ENCODE peak calls at places on chromosomes 1 and 21, in five cellular contexts. X, N, H, Z and O are unnamed samples.

GRCh38 chr1:59317343-59317742 is 20.4 kb downstream of the FGGY start:
- DNase-seq in H (no peak), N (no peak), X (no peak), Z (no peak), O (no peak)

GRCh38 chr1:226741009-226741408 is 1.9 kb upstream of the ITPKB start:
- DNase-seq in Z (no peak), H (no peak), N (no peak), X (no peak), O (no peak)

GRCh38 chr1:89929467-89930063 is 65.3 kb upstream of the ZNF326 start:
- DNase-seq in Z (no peak), X (no peak), N (no peak), H (no peak), O (no peak)

GRCh38 chr1:1777950-1778826 is at the start of gene NADK:
- DNase-seq in Z (no peak), H (no peak), X (peak; percentile 25), N (no peak), O (peak; percentile 59)

GRCh38 chr1:37575692-37576091 is 19.0 kb downstream of the DNALI1 start:
- DNase-seq in Z (no peak), N (no peak), H (no peak), X (peak; percentile 56), O (no peak)

GRCh38 chr1:179786815-179787736 is 44.0 kb downstream of the FAM163A start:
- DNase-seq in N (no peak), H (no peak), Z (no peak), X (no peak), O (no peak)

GRCh38 chr1:173616859-173617258 is 14.0 kb upstream of the SLC9C2 start:
- DNase-seq in X (no peak), N (no peak), Z (no peak), H (no peak), O (no peak)

GRCh38 chr1:185338719-185339622 is 21.9 kb upstream of the IVNS1ABP start:
- DNase-seq in Z (peak; percentile 63), N (no peak), H (no peak), X (no peak), O (no peak)

GRCh38 chr1:43454270-43455011 is 710 bp upstream of the HYI start:
- DNase-seq in X (peak; percentile 68), H (peak; percentile 60), N (peak; percentile 76), Z (no peak), O (peak; percentile 63)

GRCh38 chr1:33435096-33435820 is 4.4 kb upstream of the PHC2 start:
- DNase-seq in H (no peak), N (no peak), X (peak; percentile 55), Z (no peak), O (no peak)

GRCh38 chr1:21270086-21270689 is 20.1 kb downstream of the ECE1 start:
- DNase-seq in H (no peak), N (peak; percentile 71), Z (peak; percentile 58), X (peak; percentile 51), O (peak; percentile 44)

GRCh38 chr1:156838972-156839371 is 19.9 kb downstream of the INSRR start:
- DNase-seq in X (no peak), Z (no peak), H (no peak), N (no peak), O (no peak)

GRCh38 chr1:145942891-145943290 is 14.9 kb downstream of the LIX1L start:
- DNase-seq in X (no peak), H (no peak), N (no peak), Z (no peak), O (no peak)

GRCh38 chr1:215749423-215749822 is 182.3 kb downstream of the KCTD3 start:
- DNase-seq in X (peak; percentile 84), H (peak; percentile 16), Z (no peak), N (no peak), O (no peak)

GRCh38 chr1:84960371-84960770 is 36.5 kb downstream of the MCOLN2 start:
- DNase-seq in Z (peak; percentile 30), N (no peak), X (peak; percentile 52), H (no peak), O (no peak)

GRCh38 chr1:10339815-10340214 is 59.0 kb upstream of the PGD start:
- DNase-seq in X (peak; percentile 15), Z (peak; percentile 24), N (peak; percentile 24), H (no peak), O (no peak)

GRCh38 chr1:180614746-180615145 is 17.1 kb upstream of the XPR1 start:
- DNase-seq in H (no peak), Z (no peak), N (no peak), X (no peak), O (no peak)

GRCh38 chr21:31284797-31285397 is 59.2 kb downstream of the TIAM1 start:
- DNase-seq in N (no peak), X (no peak), Z (peak; percentile 86), H (no peak), O (no peak)

GRCh38 chr1:46133946-46134345 is 1.5 kb upstream of the PIK3R3 start:
- DNase-seq in N (no peak), Z (no peak), H (no peak), X (no peak), O (no peak)

GRCh38 chr1:223825767-223826461 is 19.8 kb downstream of the TP53BP2 start:
- DNase-seq in N (no peak), H (no peak), Z (no peak), X (no peak), O (no peak)

GRCh38 chr1:211517006-211517405 is 25.0 kb upstream of the RD3 start:
- DNase-seq in N (no peak), H (no peak), Z (no peak), X (no peak), O (no peak)

GRCh38 chr1:243740255-243740999 is 109.6 kb downstream of the AKT3 start:
- DNase-seq in H (no peak), N (no peak), X (no peak), Z (no peak), O (no peak)